ENCODE peak calls at places on chromosomes 6 and 20, in five cellular contexts. C is body of pancreas, O is T-helper 9 cell, R is Panc1, V is SW480. M is an unnamed sample.

GRCh38 chr6:42217165-42217522 is 517 bp downstream of the MRPS10 start:
- DNase-seq in O (no peak), R (no peak), V (no peak), C (no peak), M (no peak)

GRCh38 chr6:34098045-34098936 is 47.6 kb downstream of the GRM4 start:
- DNase-seq in V (no peak), O (no peak), C (no peak), R (no peak), M (no peak)

GRCh38 chr20:45419188-45420091 is 3.5 kb downstream of the PIGT start:
- DNase-seq in R (peak), C (peak), V (no peak), O (no peak), M (peak)

GRCh38 chr6:150485559-150486517 is 113.8 kb upstream of the PLEKHG1 start:
- DNase-seq in R (no peak), O (no peak), V (no peak), C (peak), M (no peak)

GRCh38 chr6:118719351-118720124 is 68.1 kb upstream of the CEP85L start:
- DNase-seq in R (no peak), C (no peak), O (no peak), V (no peak), M (no peak)

GRCh38 chr20:21089421-21089820 is 16.7 kb downstream of the LINC00237 start:
- DNase-seq in V (peak), O (no peak), R (no peak), C (no peak), M (no peak)

GRCh38 chr6:153047386-153047785 is 44.9 kb upstream of the MTRF1L start:
- DNase-seq in O (no peak), V (no peak), C (no peak), R (no peak), M (no peak)

GRCh38 chr20:20303742-20304141 is 64.2 kb upstream of the INSM1 start:
- DNase-seq in O (no peak), R (no peak), V (no peak), C (peak), M (no peak)

GRCh38 chr6:10320291-10320690 is 94.6 kb downstream of the TFAP2A start:
- DNase-seq in C (no peak), V (no peak), O (no peak), R (no peak), M (no peak)

GRCh38 chr6:43280234-43280633 is 17.8 kb upstream of the SLC22A7 start:
- DNase-seq in C (no peak), R (no peak), V (no peak), O (no peak), M (no peak)

GRCh38 chr6:137316626-137317025 is 97.4 kb upstream of the IFNGR1 start:
- DNase-seq in V (no peak), C (no peak), O (no peak), R (no peak), M (no peak)

GRCh38 chr6:11701568-11701967 is 77.0 kb downstream of the ADTRP start:
- DNase-seq in O (no peak), R (no peak), C (no peak), V (no peak), M (no peak)

GRCh38 chr6:7763896-7764295 is 38.0 kb downstream of the BMP6 start:
- DNase-seq in R (no peak), V (no peak), C (no peak), O (no peak), M (no peak)

GRCh38 chr6:151862461-151862860 is 55.0 kb downstream of the ESR1 start:
- DNase-seq in C (no peak), O (no peak), V (no peak), R (no peak), M (no peak)

GRCh38 chr6:154356690-154357089 is at the start of gene IPCEF1:
- DNase-seq in C (peak), O (no peak), R (no peak), V (no peak), M (no peak)

GRCh38 chr20:45816951-45817651 is 4.7 kb downstream of the UBE2C start:
- DNase-seq in C (no peak), O (no peak), V (no peak), R (no peak), M (no peak)

GRCh38 chr6:90285611-90286381 is 10.8 kb downstream of the BACH2 start:
- DNase-seq in C (peak), V (peak), O (peak), R (peak), M (peak)

GRCh38 chr20:56974499-56975250 is 291.8 kb downstream of the BMP7 start:
- DNase-seq in R (no peak), O (no peak), C (peak), V (peak), M (peak)